ENCODE peak calls at places on chromosomes 7 and 10, in eight cellular contexts. R is left ventricle myocardium inferior, X is mucosa of descending colon, M is ovary, S is tibial nerve, J is foreskin keratinocyte, C is neural progenitor cell, H is lower lobe of right lung. U is an unnamed sample. For H3K4me1, the result is how much of the 10 kb centered on the place peaks cover.

GRCh38 chr10:33920351-33920750 is 585.9 kb upstream of the NRP1 start:
- DNase-seq in R (no peak), X (no peak), M (no peak), S (no peak), J (no peak), C (no peak), H (no peak), U (no peak)

GRCh38 chr10:97529685-97530465 is 31.2 kb downstream of the UBTD1 start:
- DNase-seq in R (no peak), X (no peak), M (no peak), S (no peak), J (no peak), C (no peak), H (no peak), U (no peak)

GRCh38 chr7:16738014-16738688 is 15.4 kb upstream of the TSPAN13 start:
- DNase-seq in R (no peak), X (no peak), M (no peak), S (no peak), J (no peak), C (no peak), H (no peak), U (no peak)

GRCh38 chr7:47483604-47484273 is 98.2 kb downstream of the TNS3 start:
- DNase-seq in R (no peak), X (no peak), M (no peak), S (no peak), J (no peak), C (no peak), H (no peak), U (no peak)

GRCh38 chr7:132276986-132277716 is 299.1 kb downstream of the PLXNA4 start:
- DNase-seq in R (no peak), X (no peak), M (no peak), S (no peak), J (peak), C (no peak), H (no peak), U (peak)

GRCh38 chr10:90288403-90288933 is 569.4 kb downstream of the HTR7 start:
- DNase-seq in R (no peak), X (no peak), M (no peak), S (no peak), J (peak), C (peak), H (no peak), U (peak)

GRCh38 chr7:115600196-115600595 is 430.4 kb downstream of the TFEC start:
- DNase-seq in R (no peak), X (no peak), M (no peak), S (no peak), J (no peak), C (no peak), H (no peak), U (no peak)

GRCh38 chr10:113711142-113711541 is 31.4 kb downstream of the CASP7 start:
- DNase-seq in R (no peak), X (no peak), M (no peak), S (no peak), J (no peak), C (peak), H (no peak), U (peak)

GRCh38 chr7:12570148-12570528 is 382 bp upstream of the SCIN start:
- DNase-seq in R (no peak), X (peak), M (no peak), S (no peak), J (peak), C (peak), H (peak), U (no peak)

GRCh38 chr7:72925546-72926120 is 738 bp downstream of the POM121 start:
- DNase-seq in R (no peak), X (no peak), M (no peak), S (no peak), J (peak), C (no peak), H (no peak), U (peak)

GRCh38 chr10:9709849-9710248 is 1307.8 kb upstream of the CELF2 start:
- DNase-seq in R (no peak), X (no peak), M (no peak), S (no peak), J (peak), C (no peak), H (no peak), U (no peak)

GRCh38 chr10:14625210-14625621 is 149.5 kb downstream of the FAM107B start:
- DNase-seq in R (no peak), X (no peak), M (no peak), S (no peak), J (no peak), C (peak), H (no peak), U (peak)

GRCh38 chr10:32180354-32181280 is 124.4 kb upstream of the KIF5B start:
- DNase-seq in R (no peak), X (no peak), M (no peak), S (no peak), J (no peak), C (no peak), H (no peak), U (no peak)

GRCh38 chr7:50962962-50963374 is 180.3 kb upstream of the GRB10 start:
- DNase-seq in R (peak), X (peak), M (peak), S (peak), J (peak), C (peak), H (peak), U (no peak)

GRCh38 chr7:139016931-139017511 is 18.8 kb downstream of the ZC3HAV1L start:
- DNase-seq in R (peak), X (peak), M (peak), S (peak), J (peak), C (peak), H (no peak), U (peak)

GRCh38 chr7:107186242-107186641 is 17.4 kb downstream of the HBP1 start:
- DNase-seq in R (no peak), X (no peak), M (no peak), S (no peak), J (no peak), C (no peak), H (no peak), U (no peak)

GRCh38 chr7:21318190-21318915 is 109.5 kb upstream of the SP4 start:
- DNase-seq in R (no peak), X (no peak), M (no peak), S (no peak), J (peak), C (no peak), H (no peak), U (peak)

GRCh38 chr7:45026984-45027773 is 27.2 kb downstream of the CCM2 start:
- DNase-seq in R (no peak), X (no peak), M (no peak), S (no peak), J (peak), C (no peak), H (no peak), U (no peak)

GRCh38 chr7:135490783-135491182 is 19.1 kb downstream of the CNOT4 start:
- DNase-seq in R (no peak), X (no peak), M (no peak), S (no peak), J (peak), C (no peak), H (no peak), U (no peak)

GRCh38 chr7:154832557-154833138 is 170.3 kb downstream of the PAXIP1 start:
- DNase-seq in R (no peak), X (no peak), M (no peak), S (no peak), J (no peak), C (peak), H (no peak), U (peak)

GRCh38 chr7:116877443-116878217 is 15.2 kb downstream of the CAPZA2 start:
- DNase-seq in R (no peak), X (no peak), M (no peak), S (no peak), J (no peak), C (no peak), H (no peak), U (no peak)

GRCh38 chr7:1386623-1387220 is 72.5 kb downstream of the MICALL2 start:
- DNase-seq in R (no peak), X (no peak), M (no peak), S (no peak), J (no peak), C (no peak), H (no peak), U (no peak)

GRCh38 chr10:69407621-69408301 is 9.0 kb downstream of the TACR2 start:
- DNase-seq in R (no peak), X (no peak), M (peak), S (no peak), J (no peak), C (peak), H (no peak), U (peak)

GRCh38 chr10:102669206-102670064 is 25.2 kb downstream of the TRIM8 start:
- DNase-seq in R (peak), X (no peak), M (no peak), S (no peak), J (no peak), C (peak), H (peak), U (no peak)

GRCh38 chr10:14184841-14185500 is 145.8 kb downstream of the FRMD4A start:
- DNase-seq in R (no peak), X (no peak), M (no peak), S (no peak), J (peak), C (peak), H (no peak), U (peak)

GRCh38 chr10:127739908-127740307 is 2.9 kb downstream of the FOXI2 start:
- DNase-seq in R (no peak), X (no peak), M (no peak), S (no peak), J (no peak), C (no peak), H (no peak), U (no peak)

GRCh38 chr7:96322847-96323461 is 1.1 kb upstream of the SLC25A13 start:
- DNase-seq in R (no peak), X (no peak), M (no peak), S (no peak), J (no peak), C (no peak), H (no peak), U (no peak)

GRCh38 chr10:50604049-50604640 is 19.6 kb downstream of the SGMS1 start:
- DNase-seq in R (no peak), X (no peak), M (no peak), S (no peak), J (no peak), C (no peak), H (no peak), U (no peak)

GRCh38 chr10:1185911-1186692 is 129.9 kb downstream of the WDR37 start:
- DNase-seq in R (no peak), X (no peak), M (no peak), S (no peak), J (no peak), C (no peak), H (peak), U (no peak)

GRCh38 chr7:79176859-79177477 is 276.5 kb downstream of the MAGI2 start:
- DNase-seq in R (no peak), X (no peak), M (no peak), S (peak), J (peak), C (peak), H (no peak), U (peak)

GRCh38 chr7:47475880-47476227 is 106.1 kb downstream of the TNS3 start:
- DNase-seq in R (no peak), X (no peak), M (no peak), S (no peak), J (no peak), C (no peak), H (no peak), U (no peak)

GRCh38 chr7:159025161-159025779 is 119.4 kb downstream of the VIPR2 start:
- DNase-seq in R (no peak), X (no peak), M (no peak), S (no peak), J (no peak), C (no peak), H (no peak), U (no peak)

GRCh38 chr7:100506356-100506930 is 22.7 kb downstream of the NYAP1 start:
- DNase-seq in R (no peak), X (no peak), M (no peak), S (no peak), J (no peak), C (peak), H (no peak), U (peak)

GRCh38 chr7:63925262-63925625 is 73.4 kb upstream of the ZNF722 start:
- DNase-seq in R (no peak), X (peak), M (no peak), S (no peak), J (no peak), C (no peak), H (no peak), U (no peak)

GRCh38 chr7:84232653-84233052 is 38.1 kb upstream of the SEMA3A start:
- DNase-seq in R (no peak), X (no peak), M (no peak), S (no peak), J (no peak), C (peak), H (no peak), U (no peak)

GRCh38 chr7:109835577-109835976 is 1255.3 kb upstream of the LRRN3 start:
- DNase-seq in R (no peak), X (no peak), M (no peak), S (no peak), J (no peak), C (no peak), H (no peak), U (no peak)

GRCh38 chr7:51135576-51135975 is 181.0 kb downstream of the COBL start:
- DNase-seq in R (no peak), X (no peak), M (no peak), S (no peak), J (no peak), C (no peak), H (no peak), U (no peak)

GRCh38 chr10:133082685-133083421 is 4.9 kb upstream of the ADGRA1 start:
- DNase-seq in R (no peak), X (no peak), M (no peak), S (no peak), J (no peak), C (peak), H (no peak), U (no peak)

GRCh38 chr7:100585511-100586265 is at the start of gene LRCH4:
- DNase-seq in R (no peak), X (peak), M (no peak), S (no peak), J (peak), C (peak), H (peak), U (no peak)

DNA sequence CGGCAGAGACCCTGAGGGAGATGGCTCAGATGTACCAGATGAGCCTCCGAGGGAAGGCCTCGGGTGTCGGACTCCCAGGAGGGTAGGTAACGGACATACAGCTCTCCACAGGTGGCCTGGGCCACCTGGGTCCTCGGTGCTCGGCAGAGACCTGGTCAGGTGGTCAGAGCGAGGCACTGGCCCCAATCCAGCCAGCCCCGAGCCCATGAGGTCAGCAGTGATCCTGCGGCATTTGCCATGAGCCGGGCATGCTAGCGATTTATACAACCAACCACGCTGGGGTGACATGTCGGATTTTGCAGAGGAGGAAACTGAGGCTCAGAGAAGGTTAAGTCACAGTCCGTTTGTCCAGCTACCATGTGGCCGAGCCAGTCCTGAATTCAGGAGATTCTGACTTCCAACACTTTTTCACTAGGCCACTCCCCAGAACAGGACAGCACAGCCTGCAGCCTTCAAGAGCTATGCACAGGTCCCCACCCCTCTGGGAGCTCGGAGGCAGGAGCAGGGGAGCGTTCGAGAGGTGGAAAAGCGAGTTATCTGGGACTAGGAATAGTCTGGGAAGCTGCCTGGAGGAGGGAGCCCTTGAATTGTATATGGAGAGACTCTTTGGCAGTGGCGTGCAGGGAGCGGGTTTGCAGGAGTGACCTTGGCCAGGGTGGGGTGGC is 13.5 kb downstream of the LDB3 start:
- DNase-seq in R (no peak), X (no peak), M (no peak), S (no peak), J (no peak), C (no peak), H (no peak), U (no peak)
- H3K4me1 ChIP-seq in R (half or more), X (under half), M (under half), S (under half), J (under half), C (under half), H (under half), U (under half)

DNA sequence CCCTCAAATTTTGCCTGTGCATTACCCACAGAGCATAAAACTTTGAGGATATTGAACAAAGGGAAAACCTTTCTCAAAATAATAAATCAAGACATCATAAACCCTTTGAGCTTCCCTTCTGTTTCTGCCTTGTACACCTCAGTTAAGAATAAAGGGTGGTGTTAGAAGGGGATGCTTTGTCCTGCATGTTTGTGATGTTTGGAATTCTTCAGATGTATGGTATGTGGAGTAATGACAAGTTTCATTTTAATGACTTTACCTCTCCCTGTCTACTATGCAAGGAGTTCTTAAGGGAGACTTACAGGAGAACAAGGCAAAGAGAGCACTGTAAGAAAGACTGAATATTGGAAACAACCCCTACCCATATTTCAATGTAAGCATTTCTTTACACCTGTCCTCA is 99.2 kb downstream of the HECW1 start:
- DNase-seq in R (no peak), X (no peak), M (no peak), S (no peak), J (no peak), C (no peak), H (no peak), U (no peak)
- TF ChIP-seq CTCF in R (no peak), X (no peak), M (no peak), S (no peak), J (no peak), C (no peak), H (no peak), U (no peak)

DNA sequence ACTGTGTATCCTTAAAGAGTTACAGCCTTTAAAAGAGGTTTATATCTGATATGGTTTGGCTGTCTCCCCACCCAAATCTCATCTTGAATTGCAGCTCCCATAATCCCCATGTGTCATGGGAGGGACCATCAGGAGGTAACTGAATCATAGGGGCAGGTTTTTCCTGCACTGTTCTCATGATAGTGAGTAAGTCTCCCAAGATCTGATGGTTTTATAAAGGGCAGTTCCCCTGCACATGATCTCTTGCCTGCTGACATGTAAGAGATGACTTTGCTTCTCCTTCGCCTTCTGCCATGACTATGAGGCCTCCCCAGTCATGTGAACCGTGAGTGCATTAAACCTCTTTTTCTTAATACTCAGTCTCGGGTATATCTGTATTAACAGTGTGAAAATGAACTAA is 9.7 kb downstream of the RTKN2 start:
- DNase-seq in R (no peak), X (no peak), M (no peak), S (no peak), J (peak), C (no peak), H (no peak), U (no peak)
- H3K4me1 ChIP-seq in R (under half), X (under half), M (under half), S (under half), J (under half), C (under half), H (under half), U (under half)

GRCh38 chr7:102974366-102975236 is 61.8 kb downstream of the LRRC17 start:
- DNase-seq in R (no peak), X (no peak), M (no peak), S (no peak), J (no peak), C (no peak), H (no peak), U (peak)
- TF ChIP-seq CTCF in R (peak), X (no peak), M (no peak), S (no peak), J (peak), C (peak), H (peak), U (peak)

GRCh38 chr10:3873728-3874461 is 88.9 kb upstream of the KLF6 start:
- DNase-seq in R (no peak), X (no peak), M (no peak), S (no peak), J (peak), C (peak), H (no peak), U (peak)

GRCh38 chr10:3874988-3875841 is 90.2 kb upstream of the KLF6 start:
- DNase-seq in R (no peak), X (no peak), M (no peak), S (peak), J (no peak), C (no peak), H (no peak), U (no peak)

GRCh38 chr10:3877092-3878000 is 92.3 kb upstream of the KLF6 start:
- DNase-seq in R (no peak), X (no peak), M (no peak), S (no peak), J (no peak), C (no peak), H (no peak), U (no peak)

GRCh38 chr10:3876563-3876962 is 91.6 kb upstream of the KLF6 start:
- DNase-seq in R (no peak), X (no peak), M (no peak), S (no peak), J (no peak), C (no peak), H (no peak), U (no peak)

DNA sequence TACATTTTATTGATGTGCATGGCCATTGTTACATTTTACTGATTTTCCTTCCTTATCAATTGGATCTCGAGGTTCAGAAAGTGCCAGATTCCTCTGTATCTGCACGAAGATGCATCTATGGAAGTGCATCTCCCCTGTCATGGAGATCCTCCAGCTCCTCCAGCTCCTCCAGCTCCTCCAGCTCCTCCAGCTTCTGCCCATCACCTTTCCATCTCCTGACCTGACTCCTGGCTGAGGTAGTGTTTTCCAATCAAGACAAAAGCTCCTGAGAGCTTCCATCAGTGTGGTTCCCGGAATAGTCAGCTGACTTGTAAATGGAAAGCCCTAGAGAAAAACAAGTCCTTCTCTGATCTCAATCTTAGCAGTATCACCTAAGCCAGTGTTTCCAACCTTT is 90.8 kb upstream of the KLF6 start:
- DNase-seq in R (no peak), X (no peak), M (no peak), S (no peak), J (no peak), C (no peak), H (no peak), U (no peak)
- H3K4me1 ChIP-seq in R (under half), X (under half), M (under half), S (under half), J (under half), C (under half), H (under half), U (under half)

DNA sequence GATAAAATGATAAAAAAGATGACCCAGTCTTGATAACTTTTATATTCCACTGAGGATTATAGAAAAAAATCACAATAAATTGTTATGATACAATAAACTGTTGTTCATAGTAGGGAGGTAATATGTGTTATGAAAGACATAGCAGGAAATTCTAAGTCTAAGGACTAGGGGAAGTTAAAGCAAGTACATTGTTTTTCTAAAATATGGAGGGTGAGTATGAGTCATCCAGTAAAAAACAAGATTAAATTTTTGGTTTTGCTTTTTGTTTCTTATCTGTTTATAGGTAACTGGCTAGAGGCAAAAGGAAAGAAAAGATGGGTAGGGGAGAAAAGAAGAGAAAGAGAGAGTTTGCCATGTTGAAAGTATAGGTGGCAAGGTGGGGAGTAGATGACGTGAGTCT is 188.4 kb downstream of the POLR1F start:
- DNase-seq in R (no peak), X (no peak), M (no peak), S (no peak), J (no peak), C (no peak), H (no peak), U (no peak)
- TF ChIP-seq CTCF in R (no peak), X (no peak), M (no peak), S (no peak), J (no peak), C (no peak), H (no peak), U (no peak)